ENCODE peak calls at places on chromosomes 3 and 15, in seven cellular contexts. Z is mammary epithelial cell; C is stimulated activated CD4-positive, alpha-beta T cell treated with anti-CD3 and anti-CD28 coated beads, Interleukin-2, amount 100 ng/mL, for 48 hours; W is left cardiac atrium; J is cardiac fibroblast; K is NCI-H146; B is T-helper 2 cell. G is an unnamed sample.

GRCh38 chr3:33438871-33439270 is 1.3 kb downstream of the UBP1 start:
- DNase-seq in Z (no peak), C (no peak), W (no peak), J (no peak), K (no peak), B (no peak), G (no peak)

GRCh38 chr3:8752832-8753231 is 16.6 kb downstream of the OXTR start:
- DNase-seq in Z (no peak), C (no peak), W (no peak), J (no peak), K (no peak), B (no peak), G (no peak)

GRCh38 chr15:61530769-61531168 is 301.7 kb upstream of the RORA start:
- DNase-seq in Z (peak), C (no peak), W (no peak), J (no peak), K (no peak), B (no peak), G (no peak)

GRCh38 chr3:126133606-126134005 is 46.8 kb downstream of the ALDH1L1 start:
- DNase-seq in Z (no peak), C (no peak), W (peak), J (no peak), K (no peak), B (no peak), G (no peak)

GRCh38 chr15:90892498-90893174 is 8.3 kb downstream of the FES start:
- DNase-seq in Z (no peak), C (no peak), W (no peak), J (no peak), K (no peak), B (no peak), G (no peak)

GRCh38 chr3:12932347-12932746 is 91.0 kb upstream of the RPL32 start:
- DNase-seq in Z (no peak), C (no peak), W (peak), J (no peak), K (no peak), B (no peak), G (no peak)

GRCh38 chr15:67070892-67071664 is 5.7 kb downstream of the SMAD3 start:
- DNase-seq in Z (peak), C (no peak), W (no peak), J (no peak), K (no peak), B (no peak), G (no peak)

GRCh38 chr3:128174645-128175590 is 21.6 kb downstream of the EEFSEC start:
- DNase-seq in Z (peak), C (no peak), W (no peak), J (peak), K (no peak), B (no peak), G (no peak)

GRCh38 chr3:4670352-4670751 is 177.2 kb downstream of the ITPR1 start:
- DNase-seq in Z (no peak), C (no peak), W (no peak), J (no peak), K (no peak), B (no peak), G (no peak)

GRCh38 chr15:58463815-58464697 is 32.3 kb downstream of the LIPC start:
- DNase-seq in Z (no peak), C (no peak), W (no peak), J (no peak), K (no peak), B (no peak), G (no peak)

GRCh38 chr3:57078366-57079220 is 18.1 kb downstream of the SPATA12 start:
- DNase-seq in Z (peak), C (no peak), W (peak), J (peak), K (peak), B (no peak), G (peak)

GRCh38 chr3:39166932-39167532 is 13.6 kb upstream of the CSRNP1 start:
- DNase-seq in Z (peak), C (no peak), W (no peak), J (peak), K (no peak), B (no peak), G (no peak)

GRCh38 chr3:102757950-102758349 is 323.1 kb downstream of the ZPLD1 start:
- DNase-seq in Z (no peak), C (no peak), W (no peak), J (no peak), K (no peak), B (no peak), G (no peak)

GRCh38 chr3:102106421-102107097 is 257.2 kb downstream of the NFKBIZ start:
- DNase-seq in Z (peak), C (no peak), W (no peak), J (peak), K (no peak), B (no peak), G (no peak)

GRCh38 chr3:15783361-15783969 is 14.3 kb downstream of the ANKRD28 start:
- DNase-seq in Z (peak), C (no peak), W (no peak), J (peak), K (no peak), B (no peak), G (no peak)

GRCh38 chr3:123361019-123361418 is 87.9 kb downstream of the ADCY5 start:
- DNase-seq in Z (no peak), C (no peak), W (no peak), J (no peak), K (no peak), B (no peak), G (no peak)

GRCh38 chr3:143503325-143503885 is 344.9 kb downstream of the SLC9A9 start:
- DNase-seq in Z (no peak), C (no peak), W (no peak), J (no peak), K (no peak), B (no peak), G (no peak)

GRCh38 chr15:29309139-29309538 is 39.5 kb upstream of the NSMCE3 start:
- DNase-seq in Z (no peak), C (no peak), W (no peak), J (no peak), K (no peak), B (no peak), G (no peak)

GRCh38 chr15:57301307-57301706 is 75.0 kb upstream of the CGNL1 start:
- DNase-seq in Z (no peak), C (no peak), W (no peak), J (no peak), K (no peak), B (no peak), G (no peak)

GRCh38 chr15:48800811-48801460 is 9.9 kb downstream of the CEP152 start:
- DNase-seq in Z (peak), C (no peak), W (no peak), J (peak), K (no peak), B (no peak), G (no peak)

GRCh38 chr3:107458871-107459270 is 63.9 kb upstream of the BBX start:
- DNase-seq in Z (no peak), C (no peak), W (no peak), J (peak), K (no peak), B (no peak), G (no peak)

GRCh38 chr3:177598110-177598833 is 401.0 kb upstream of the TBL1XR1 start:
- DNase-seq in Z (no peak), C (no peak), W (no peak), J (peak), K (no peak), B (no peak), G (no peak)

GRCh38 chr3:177657243-177657642 is 460.0 kb upstream of the TBL1XR1 start:
- DNase-seq in Z (peak), C (no peak), W (no peak), J (no peak), K (no peak), B (no peak), G (no peak)

GRCh38 chr3:151305081-151305777 is 11.4 kb downstream of the GPR87 start:
- DNase-seq in Z (peak), C (peak), W (no peak), J (peak), K (no peak), B (no peak), G (no peak)

G was measured in effector memory CD8-positive, alpha-beta T cell.